ENCODE peak calls at places on chromosomes 16 and 17, in six cellular contexts. G is Peyer's patch, K is AG10803, O is esophagus squamous epithelium, B is heart right ventricle, I is left lung. W is an unnamed sample.

GRCh38 chr17:9668532-9668931 is 23.2 kb downstream of the USP43 start:
- DNase-seq in O (no peak), G (no peak), K (peak), I (no peak), B (no peak), W (no peak)

GRCh38 chr17:10804546-10804945 is 647 bp upstream of the TMEM238L start:
- DNase-seq in I (no peak), B (no peak), K (no peak), G (no peak), O (no peak), W (no peak)

GRCh38 chr17:51947160-51947559 is 211.4 kb downstream of the CA10 start:
- DNase-seq in B (no peak), I (no peak), O (no peak), K (no peak), G (no peak), W (no peak)

GRCh38 chr16:57870753-57871454 is 68.6 kb upstream of the KIFC3 start:
- DNase-seq in K (no peak), I (no peak), G (no peak), B (no peak), O (no peak), W (no peak)

GRCh38 chr17:8479431-8479947 is 43.8 kb downstream of the NDEL1 start:
- DNase-seq in B (peak), G (no peak), I (no peak), K (peak), O (no peak), W (no peak)

GRCh38 chr16:11356573-11357331 is 11.5 kb downstream of the RMI2 start:
- DNase-seq in B (peak), K (peak), I (peak), G (peak), O (no peak), W (no peak)

GRCh38 chr17:75249564-75249963 is 11.8 kb downstream of the GGA3 start:
- DNase-seq in B (no peak), G (no peak), O (no peak), I (no peak), K (no peak), W (no peak)

GRCh38 chr16:89909777-89910716 is 8.6 kb upstream of the MC1R start:
- DNase-seq in G (peak), O (no peak), K (peak), B (peak), I (peak), W (no peak)

GRCh38 chr17:38561416-38562214 is 44.1 kb downstream of the SRCIN1 start:
- DNase-seq in B (no peak), O (no peak), I (no peak), G (no peak), K (no peak), W (no peak)

GRCh38 chr17:3730881-3731429 is 7.3 kb downstream of the HASPIN start:
- DNase-seq in I (no peak), B (no peak), G (no peak), O (no peak), K (peak), W (no peak)

GRCh38 chr16:814974-815373 is 14.4 kb upstream of the GNG13 start:
- DNase-seq in O (no peak), K (peak), B (no peak), G (no peak), I (no peak), W (no peak)

GRCh38 chr16:2482181-2483107 is 7.5 kb downstream of the TBC1D24 start:
- DNase-seq in I (no peak), G (no peak), K (peak), O (no peak), B (no peak), W (no peak)

GRCh38 chr16:55433535-55433934 is 45.5 kb upstream of the MMP2 start:
- DNase-seq in B (no peak), G (no peak), I (no peak), K (no peak), O (no peak), W (no peak)

GRCh38 chr16:48614759-48615158 is 4.8 kb upstream of the N4BP1 start:
- DNase-seq in I (no peak), B (no peak), K (no peak), G (no peak), O (no peak), W (no peak)

GRCh38 chr17:78852709-78853111 is 12.1 kb upstream of the USP36 start:
- DNase-seq in I (no peak), B (no peak), O (no peak), G (no peak), K (no peak), W (no peak)
- TF ChIP-seq CTCF in I (no peak), B (peak), O (no peak), G (no peak), K (no peak), W (no peak)

DNA sequence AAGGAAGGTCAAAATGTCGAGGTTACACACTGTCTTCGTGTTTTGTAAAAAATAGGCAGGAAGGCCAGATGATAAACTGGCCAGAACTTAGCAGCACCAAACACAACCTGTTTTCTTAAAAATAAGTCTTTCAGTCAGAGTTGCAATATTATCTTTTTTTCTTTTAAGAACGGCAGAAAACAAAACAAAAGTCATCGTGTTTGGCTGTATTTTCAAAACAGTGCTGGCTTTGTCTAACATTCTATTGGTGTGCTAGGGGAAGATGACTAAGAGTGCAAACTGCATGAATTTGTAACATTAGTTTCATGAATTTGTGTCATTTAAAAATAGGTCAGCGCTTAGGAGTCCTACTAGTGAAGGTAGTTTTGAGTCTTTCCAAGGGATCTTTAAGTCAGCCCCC is 5.3 kb downstream of the MAF start:
- DNase-seq in B (no peak), G (no peak), I (no peak), O (no peak), K (peak), W (no peak)
- H3K4me3 ChIP-seq in B (no peak), G (peak), I (peak), O (peak), K (no peak), W (peak)

GRCh38 chr17:40498281-40499084 is 2.9 kb downstream of the TNS4 start:
- DNase-seq in O (no peak), K (no peak), G (peak), B (no peak), I (no peak), W (no peak)

GRCh38 chr17:40501499-40501911 is at the start of gene TNS4:
- DNase-seq in G (peak), O (no peak), K (no peak), I (no peak), B (no peak), W (no peak)

GRCh38 chr17:40500190-40500589 is 1.2 kb downstream of the TNS4 start:
- DNase-seq in G (no peak), I (no peak), K (no peak), O (no peak), B (no peak), W (no peak)

GRCh38 chr17:40500709-40501108 is 714 bp downstream of the TNS4 start:
- DNase-seq in K (no peak), I (no peak), O (no peak), G (peak), B (no peak), W (no peak)

GRCh38 chr17:40499551-40500189 is 1.8 kb downstream of the TNS4 start:
- DNase-seq in O (no peak), G (peak), I (peak), K (peak), B (peak), W (peak)
- TF ChIP-seq CTCF in O (no peak), G (peak), I (no peak), K (no peak), B (peak), W (no peak)

DNA sequence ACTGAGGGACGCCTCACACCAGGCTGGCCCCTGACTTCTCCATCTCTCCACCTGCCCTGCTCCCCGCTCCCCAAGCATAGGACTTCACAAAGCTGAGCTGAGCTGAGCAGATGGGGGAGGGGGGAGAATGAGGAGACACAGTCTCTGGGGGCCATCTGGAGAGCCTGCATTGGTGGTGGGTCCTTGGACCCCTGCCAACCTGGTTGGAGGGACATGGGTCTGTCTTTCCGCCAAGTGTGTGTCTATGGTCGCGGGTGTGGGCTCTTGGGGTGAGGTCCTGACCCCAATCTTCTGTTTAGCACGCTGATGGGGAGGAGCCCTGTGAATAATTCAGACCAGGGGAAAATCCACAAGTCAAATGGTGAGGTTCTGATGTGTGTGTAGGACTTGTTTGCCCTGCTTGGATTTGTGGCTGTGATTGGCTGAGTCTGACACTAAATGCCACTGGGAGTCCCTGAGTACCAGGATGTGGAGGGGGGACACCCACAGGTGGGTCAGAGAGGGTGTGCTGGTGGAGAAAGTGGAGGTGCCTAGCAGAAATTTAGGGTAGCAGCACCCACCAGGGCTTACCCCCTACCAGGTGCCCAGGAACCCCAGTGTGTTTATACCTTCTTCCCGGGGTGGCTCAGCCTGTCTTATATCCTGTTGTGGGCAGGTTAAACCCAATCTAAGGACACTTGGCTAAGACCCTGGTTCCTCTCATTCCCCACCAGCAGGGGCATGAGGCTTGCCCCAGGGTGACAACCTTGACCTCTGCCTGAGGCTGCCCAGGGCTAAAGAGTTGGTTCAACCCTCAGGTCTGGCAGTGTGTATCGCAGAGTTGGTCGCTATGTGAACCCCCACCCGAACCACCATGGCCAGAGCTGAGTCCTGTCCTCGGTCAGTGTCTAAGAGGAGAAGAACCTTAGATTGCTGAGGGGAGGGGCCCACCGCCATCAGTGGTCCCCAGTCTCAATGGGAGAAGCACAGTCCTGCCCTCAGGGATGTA is 2.1 kb downstream of the FMNL1 start:
- DNase-seq in O (no peak), K (no peak), B (no peak), I (peak), G (no peak), W (no peak)
- H3K4me3 ChIP-seq in O (peak), K (no peak), B (no peak), I (peak), G (peak), W (peak)

GRCh38 chr16:54245788-54246453 is 40.7 kb downstream of the IRX3 start:
- DNase-seq in O (no peak), K (no peak), I (no peak), G (no peak), B (no peak), W (peak)

GRCh38 chr16:54242199-54242598 is 44.4 kb downstream of the IRX3 start:
- DNase-seq in B (no peak), I (no peak), G (no peak), O (no peak), K (no peak), W (peak)

GRCh38 chr16:54246454-54246821 is 40.1 kb downstream of the IRX3 start:
- DNase-seq in B (no peak), G (no peak), I (no peak), K (no peak), O (no peak), W (peak)

GRCh38 chr16:54241525-54241924 is 45.1 kb downstream of the IRX3 start:
- DNase-seq in O (no peak), K (no peak), I (no peak), B (no peak), G (no peak), W (peak)

GRCh38 chr16:54244061-54244886 is 42.3 kb downstream of the IRX3 start:
- DNase-seq in O (no peak), B (no peak), I (no peak), K (no peak), G (no peak), W (peak)
- TF ChIP-seq CTCF in O (no peak), B (no peak), I (no peak), K (no peak), G (no peak), W (no peak)

W was measured in coronary artery.